ENCODE peak calls at places on chromosomes 7 and 10, in eight cellular contexts. One of them, this sample, is unnamed.

GRCh38 chr7:71638108-71638507 is 506.2 kb downstream of the GALNT17 start:
- DNase-seq in stomach: no peak
- DNase-seq in A673: no peak
- DNase-seq in thoracic aorta: no peak
- DNase-seq in ascending aorta: no peak
- DNase-seq in lung: no peak
- DNase-seq in progenitor cell of endocrine pancreas: no peak
- DNase-seq in astrocyte of the spinal cord: no peak
- DNase-seq in this sample: no peak

GRCh38 chr10:104483582-104483981 is 129.9 kb downstream of the CFAP58 start:
- DNase-seq in ascending aorta: no peak
- DNase-seq in A673: no peak
- DNase-seq in progenitor cell of endocrine pancreas: no peak
- DNase-seq in stomach: no peak
- DNase-seq in lung: no peak
- DNase-seq in thoracic aorta: no peak
- DNase-seq in astrocyte of the spinal cord: no peak
- DNase-seq in this sample: no peak

GRCh38 chr10:121692626-121693025 is 94.4 kb upstream of the FGFR2 start:
- DNase-seq in A673: no peak
- DNase-seq in stomach: no peak
- DNase-seq in thoracic aorta: no peak
- DNase-seq in astrocyte of the spinal cord: no peak
- DNase-seq in ascending aorta: no peak
- DNase-seq in progenitor cell of endocrine pancreas: no peak
- DNase-seq in lung: no peak
- DNase-seq in this sample: no peak

GRCh38 chr7:141189231-141189630 is 115.4 kb downstream of the TMEM178B start:
- DNase-seq in lung: no peak
- DNase-seq in stomach: no peak
- DNase-seq in astrocyte of the spinal cord: no peak
- DNase-seq in ascending aorta: no peak
- DNase-seq in thoracic aorta: no peak
- DNase-seq in progenitor cell of endocrine pancreas: no peak
- DNase-seq in A673: no peak
- DNase-seq in this sample: no peak

GRCh38 chr10:69801434-69802315 is at the start of gene COL13A1:
- DNase-seq in lung: no peak
- DNase-seq in astrocyte of the spinal cord: peak; percentile 80
- DNase-seq in stomach: no peak
- DNase-seq in progenitor cell of endocrine pancreas: peak; percentile 26
- DNase-seq in A673: peak; percentile 85
- DNase-seq in ascending aorta: no peak
- DNase-seq in thoracic aorta: peak; percentile 33
- DNase-seq in this sample: peak; percentile 75

GRCh38 chr10:84076540-84077195 is 62.6 kb upstream of the GHITM start:
- DNase-seq in progenitor cell of endocrine pancreas: no peak
- DNase-seq in astrocyte of the spinal cord: peak; percentile 12
- DNase-seq in lung: no peak
- DNase-seq in A673: peak; percentile 5
- DNase-seq in thoracic aorta: no peak
- DNase-seq in ascending aorta: no peak
- DNase-seq in stomach: no peak
- DNase-seq in this sample: no peak

GRCh38 chr7:30941582-30942310 is 22.0 kb upstream of the GHRHR start:
- DNase-seq in lung: no peak
- DNase-seq in A673: no peak
- DNase-seq in progenitor cell of endocrine pancreas: no peak
- DNase-seq in astrocyte of the spinal cord: no peak
- DNase-seq in thoracic aorta: no peak
- DNase-seq in stomach: no peak
- DNase-seq in ascending aorta: no peak
- DNase-seq in this sample: no peak

GRCh38 chr7:68888971-68889385 is 709.3 kb upstream of the AUTS2 start:
- DNase-seq in astrocyte of the spinal cord: no peak
- DNase-seq in ascending aorta: no peak
- DNase-seq in A673: no peak
- DNase-seq in stomach: no peak
- DNase-seq in thoracic aorta: no peak
- DNase-seq in lung: no peak
- DNase-seq in progenitor cell of endocrine pancreas: no peak
- DNase-seq in this sample: no peak

DNA sequence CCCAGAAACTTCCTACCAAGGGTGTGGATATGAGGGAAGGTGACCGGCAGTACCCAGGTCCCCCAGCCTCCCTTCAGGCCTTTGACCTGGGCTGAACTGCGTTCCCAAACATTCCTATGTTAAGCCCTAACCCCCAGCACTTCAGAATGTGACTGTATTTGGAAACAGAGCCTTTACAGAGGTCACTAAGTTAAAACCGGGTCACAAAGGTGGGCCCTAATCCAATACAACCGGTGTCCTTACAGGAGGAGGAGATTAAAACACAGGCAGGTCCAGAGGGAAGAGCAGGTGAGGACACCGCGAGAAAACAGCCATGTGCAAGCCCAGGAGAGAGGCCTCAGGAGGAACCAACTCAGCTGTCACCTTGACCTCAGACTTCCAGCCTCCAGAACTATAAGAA is 28.0 kb downstream of the GRB10 start:
- DNase-seq in A673: no peak
- DNase-seq in astrocyte of the spinal cord: no peak
- DNase-seq in stomach: no peak
- DNase-seq in progenitor cell of endocrine pancreas: no peak
- DNase-seq in thoracic aorta: no peak
- DNase-seq in ascending aorta: no peak
- DNase-seq in lung: no peak
- DNase-seq in this sample: no peak
- TF ChIP-seq CTCF in A673: no peak
- TF ChIP-seq CTCF in astrocyte of the spinal cord: no peak
- TF ChIP-seq CTCF in stomach: no peak
- TF ChIP-seq CTCF in progenitor cell of endocrine pancreas: no peak
- TF ChIP-seq CTCF in thoracic aorta: no peak
- TF ChIP-seq CTCF in ascending aorta: no peak
- TF ChIP-seq CTCF in lung: no peak
- TF ChIP-seq CTCF in this sample: no peak

GRCh38 chr7:46930336-46930735 is 651.6 kb downstream of the TNS3 start:
- DNase-seq in lung: no peak
- DNase-seq in astrocyte of the spinal cord: peak; percentile 93
- DNase-seq in A673: peak; percentile 23
- DNase-seq in progenitor cell of endocrine pancreas: no peak
- DNase-seq in thoracic aorta: no peak
- DNase-seq in ascending aorta: no peak
- DNase-seq in stomach: no peak
- DNase-seq in this sample: no peak

GRCh38 chr7:46934198-46934825 is 647.6 kb downstream of the TNS3 start:
- DNase-seq in A673: peak; percentile 9
- DNase-seq in astrocyte of the spinal cord: no peak
- DNase-seq in thoracic aorta: no peak
- DNase-seq in progenitor cell of endocrine pancreas: no peak
- DNase-seq in stomach: no peak
- DNase-seq in ascending aorta: no peak
- DNase-seq in lung: no peak
- DNase-seq in this sample: no peak

GRCh38 chr7:46933596-46933995 is 648.3 kb downstream of the TNS3 start:
- DNase-seq in progenitor cell of endocrine pancreas: no peak
- DNase-seq in thoracic aorta: no peak
- DNase-seq in lung: no peak
- DNase-seq in A673: peak; percentile 66
- DNase-seq in astrocyte of the spinal cord: peak; percentile 10
- DNase-seq in ascending aorta: no peak
- DNase-seq in stomach: no peak
- DNase-seq in this sample: no peak

GRCh38 chr7:46932266-46932655 is 649.6 kb downstream of the TNS3 start:
- DNase-seq in astrocyte of the spinal cord: no peak
- DNase-seq in thoracic aorta: no peak
- DNase-seq in lung: no peak
- DNase-seq in ascending aorta: no peak
- DNase-seq in progenitor cell of endocrine pancreas: no peak
- DNase-seq in stomach: no peak
- DNase-seq in A673: no peak
- DNase-seq in this sample: no peak

GRCh38 chr7:46932656-46933424 is 649.1 kb downstream of the TNS3 start:
- DNase-seq in ascending aorta: no peak
- DNase-seq in A673: peak; percentile 91
- DNase-seq in stomach: no peak
- DNase-seq in progenitor cell of endocrine pancreas: no peak
- DNase-seq in astrocyte of the spinal cord: peak; percentile 92
- DNase-seq in thoracic aorta: peak; percentile 9
- DNase-seq in lung: peak; percentile 42
- DNase-seq in this sample: no peak
- TF ChIP-seq CTCF in ascending aorta: no peak
- TF ChIP-seq CTCF in A673: peak; percentile 56
- TF ChIP-seq CTCF in stomach: no peak
- TF ChIP-seq CTCF in progenitor cell of endocrine pancreas: no peak
- TF ChIP-seq CTCF in astrocyte of the spinal cord: peak; percentile 38
- TF ChIP-seq CTCF in thoracic aorta: no peak
- TF ChIP-seq CTCF in lung: no peak
- TF ChIP-seq CTCF in this sample: no peak

GRCh38 chr7:100546868-100547800 is 8.1 kb downstream of the AGFG2 start:
- DNase-seq in progenitor cell of endocrine pancreas: no peak
- DNase-seq in ascending aorta: no peak
- DNase-seq in astrocyte of the spinal cord: no peak
- DNase-seq in stomach: no peak
- DNase-seq in A673: no peak
- DNase-seq in thoracic aorta: no peak
- DNase-seq in lung: no peak
- DNase-seq in this sample: no peak

GRCh38 chr7:100553032-100553431 is 14.0 kb downstream of the AGFG2 start:
- DNase-seq in ascending aorta: no peak
- DNase-seq in lung: no peak
- DNase-seq in progenitor cell of endocrine pancreas: no peak
- DNase-seq in A673: no peak
- DNase-seq in thoracic aorta: no peak
- DNase-seq in stomach: no peak
- DNase-seq in astrocyte of the spinal cord: no peak
- DNase-seq in this sample: no peak

GRCh38 chr7:100556541-100556940 is 17.2 kb downstream of the SAP25 start:
- DNase-seq in progenitor cell of endocrine pancreas: no peak
- DNase-seq in thoracic aorta: no peak
- DNase-seq in stomach: no peak
- DNase-seq in ascending aorta: no peak
- DNase-seq in A673: no peak
- DNase-seq in astrocyte of the spinal cord: peak; percentile 41
- DNase-seq in lung: no peak
- DNase-seq in this sample: no peak

GRCh38 chr7:100547872-100548271 is 8.9 kb downstream of the AGFG2 start:
- DNase-seq in ascending aorta: no peak
- DNase-seq in stomach: no peak
- DNase-seq in astrocyte of the spinal cord: peak; percentile 34
- DNase-seq in thoracic aorta: no peak
- DNase-seq in A673: no peak
- DNase-seq in progenitor cell of endocrine pancreas: no peak
- DNase-seq in lung: no peak
- DNase-seq in this sample: no peak

GRCh38 chr7:100552532-100552931 is 13.5 kb downstream of the AGFG2 start:
- DNase-seq in stomach: no peak
- DNase-seq in progenitor cell of endocrine pancreas: no peak
- DNase-seq in lung: no peak
- DNase-seq in thoracic aorta: no peak
- DNase-seq in ascending aorta: no peak
- DNase-seq in A673: no peak
- DNase-seq in astrocyte of the spinal cord: no peak
- DNase-seq in this sample: no peak
- TF ChIP-seq CTCF in stomach: no peak
- TF ChIP-seq CTCF in progenitor cell of endocrine pancreas: no peak
- TF ChIP-seq CTCF in lung: no peak
- TF ChIP-seq CTCF in thoracic aorta: no peak
- TF ChIP-seq CTCF in ascending aorta: no peak
- TF ChIP-seq CTCF in A673: no peak
- TF ChIP-seq CTCF in astrocyte of the spinal cord: no peak
- TF ChIP-seq CTCF in this sample: no peak

GRCh38 chr10:124386186-124387077 is 32.3 kb downstream of the OAT start:
- DNase-seq in progenitor cell of endocrine pancreas: peak; percentile 29
- DNase-seq in A673: no peak
- DNase-seq in astrocyte of the spinal cord: no peak
- DNase-seq in thoracic aorta: no peak
- DNase-seq in lung: no peak
- DNase-seq in ascending aorta: no peak
- DNase-seq in stomach: peak; percentile 23
- DNase-seq in this sample: no peak

GRCh38 chr10:124388476-124388822 is 30.3 kb downstream of the OAT start:
- DNase-seq in ascending aorta: no peak
- DNase-seq in lung: no peak
- DNase-seq in astrocyte of the spinal cord: no peak
- DNase-seq in stomach: no peak
- DNase-seq in thoracic aorta: no peak
- DNase-seq in A673: no peak
- DNase-seq in progenitor cell of endocrine pancreas: no peak
- DNase-seq in this sample: no peak

GRCh38 chr10:124388823-124389612 is 29.7 kb downstream of the OAT start:
- DNase-seq in astrocyte of the spinal cord: peak; percentile 76
- DNase-seq in thoracic aorta: peak; percentile 24
- DNase-seq in progenitor cell of endocrine pancreas: peak; percentile 94
- DNase-seq in stomach: peak; percentile 95
- DNase-seq in lung: peak; percentile 88
- DNase-seq in A673: peak; percentile 89
- DNase-seq in ascending aorta: peak; percentile 51
- DNase-seq in this sample: peak; percentile 97

GRCh38 chr10:124385627-124386185 is 33.0 kb downstream of the OAT start:
- DNase-seq in ascending aorta: no peak
- DNase-seq in thoracic aorta: no peak
- DNase-seq in A673: no peak
- DNase-seq in lung: no peak
- DNase-seq in stomach: no peak
- DNase-seq in progenitor cell of endocrine pancreas: no peak
- DNase-seq in astrocyte of the spinal cord: no peak
- DNase-seq in this sample: no peak

GRCh38 chr10:124387078-124387874 is 31.4 kb downstream of the OAT start:
- DNase-seq in stomach: peak; percentile 9
- DNase-seq in lung: no peak
- DNase-seq in astrocyte of the spinal cord: no peak
- DNase-seq in thoracic aorta: no peak
- DNase-seq in A673: no peak
- DNase-seq in progenitor cell of endocrine pancreas: no peak
- DNase-seq in ascending aorta: no peak
- DNase-seq in this sample: no peak
- TF ChIP-seq CTCF in stomach: no peak
- TF ChIP-seq CTCF in lung: no peak
- TF ChIP-seq CTCF in astrocyte of the spinal cord: peak; percentile 28
- TF ChIP-seq CTCF in thoracic aorta: no peak
- TF ChIP-seq CTCF in A673: no peak
- TF ChIP-seq CTCF in progenitor cell of endocrine pancreas: no peak
- TF ChIP-seq CTCF in ascending aorta: no peak
- TF ChIP-seq CTCF in this sample: no peak